ENCODE peak calls at places on chromosome 3, in nine cellular contexts. One of them, this sample, is unnamed.

GRCh38 chr3:102530443-102531195 is 95.8 kb downstream of the ZPLD1 start:
- DNase-seq in adrenal gland: no peak
- DNase-seq in fibroblast of lung: peak; percentile 52
- DNase-seq in transverse colon: no peak
- DNase-seq in A549: no peak
- DNase-seq in HFF-Myc: no peak
- DNase-seq in spleen: no peak
- DNase-seq in brain microvascular endothelial cell: peak; percentile 7
- DNase-seq in BJ: no peak
- DNase-seq in this sample: no peak

GRCh38 chr3:57030711-57031110 is 29.8 kb upstream of the SPATA12 start:
- DNase-seq in adrenal gland: peak; percentile 19
- DNase-seq in fibroblast of lung: no peak
- DNase-seq in transverse colon: peak; percentile 67
- DNase-seq in A549: no peak
- DNase-seq in HFF-Myc: no peak
- DNase-seq in spleen: no peak
- DNase-seq in brain microvascular endothelial cell: no peak
- DNase-seq in BJ: no peak
- DNase-seq in this sample: no peak

GRCh38 chr3:187040637-187041361 is 98.5 kb downstream of the RPL39L start:
- DNase-seq in adrenal gland: no peak
- DNase-seq in fibroblast of lung: peak; percentile 71
- DNase-seq in transverse colon: no peak
- DNase-seq in A549: no peak
- DNase-seq in HFF-Myc: peak; percentile 57
- DNase-seq in spleen: no peak
- DNase-seq in brain microvascular endothelial cell: peak; percentile 56
- DNase-seq in BJ: no peak
- DNase-seq in this sample: no peak

GRCh38 chr3:73055583-73056364 is 5.7 kb upstream of the EBLN2 start:
- DNase-seq in adrenal gland: no peak
- DNase-seq in fibroblast of lung: no peak
- DNase-seq in transverse colon: no peak
- DNase-seq in A549: no peak
- DNase-seq in HFF-Myc: no peak
- DNase-seq in spleen: no peak
- DNase-seq in brain microvascular endothelial cell: no peak
- DNase-seq in BJ: no peak
- DNase-seq in this sample: no peak

GRCh38 chr3:47133641-47134040 is 30.3 kb downstream of the SETD2 start:
- DNase-seq in adrenal gland: no peak
- DNase-seq in fibroblast of lung: no peak
- DNase-seq in transverse colon: no peak
- DNase-seq in A549: no peak
- DNase-seq in HFF-Myc: no peak
- DNase-seq in spleen: no peak
- DNase-seq in brain microvascular endothelial cell: no peak
- DNase-seq in BJ: no peak
- DNase-seq in this sample: no peak

GRCh38 chr3:25257026-25257425 is 171.0 kb upstream of the RARB start:
- DNase-seq in adrenal gland: no peak
- DNase-seq in fibroblast of lung: peak; percentile 89
- DNase-seq in transverse colon: no peak
- DNase-seq in A549: no peak
- DNase-seq in HFF-Myc: peak; percentile 49
- DNase-seq in spleen: no peak
- DNase-seq in brain microvascular endothelial cell: peak; percentile 62
- DNase-seq in BJ: peak; percentile 12
- DNase-seq in this sample: peak; percentile 91

GRCh38 chr3:150117076-150117475 is 146.4 kb upstream of the PFN2 start:
- DNase-seq in adrenal gland: no peak
- DNase-seq in fibroblast of lung: peak; percentile 36
- DNase-seq in transverse colon: no peak
- DNase-seq in A549: no peak
- DNase-seq in HFF-Myc: no peak
- DNase-seq in spleen: no peak
- DNase-seq in brain microvascular endothelial cell: no peak
- DNase-seq in BJ: no peak
- DNase-seq in this sample: no peak

GRCh38 chr3:8884630-8885290 is 78.5 kb downstream of the RAD18 start:
- DNase-seq in adrenal gland: no peak
- DNase-seq in fibroblast of lung: peak; percentile 80
- DNase-seq in transverse colon: no peak
- DNase-seq in A549: no peak
- DNase-seq in HFF-Myc: no peak
- DNase-seq in spleen: no peak
- DNase-seq in brain microvascular endothelial cell: no peak
- DNase-seq in BJ: no peak
- DNase-seq in this sample: no peak

GRCh38 chr3:11078826-11079520 is 75.3 kb upstream of the HRH1 start:
- DNase-seq in adrenal gland: no peak
- DNase-seq in fibroblast of lung: no peak
- DNase-seq in transverse colon: no peak
- DNase-seq in A549: no peak
- DNase-seq in HFF-Myc: no peak
- DNase-seq in spleen: no peak
- DNase-seq in brain microvascular endothelial cell: no peak
- DNase-seq in BJ: no peak
- DNase-seq in this sample: no peak

GRCh38 chr3:181383760-181384159 is 328.0 kb upstream of the SOX2 start:
- DNase-seq in adrenal gland: no peak
- DNase-seq in fibroblast of lung: no peak
- DNase-seq in transverse colon: no peak
- DNase-seq in A549: no peak
- DNase-seq in HFF-Myc: no peak
- DNase-seq in spleen: no peak
- DNase-seq in brain microvascular endothelial cell: no peak
- DNase-seq in BJ: no peak
- DNase-seq in this sample: no peak

GRCh38 chr3:172550347-172550943 is 27.2 kb upstream of the TNFSF10 start:
- DNase-seq in adrenal gland: no peak
- DNase-seq in fibroblast of lung: peak; percentile 97
- DNase-seq in transverse colon: no peak
- DNase-seq in A549: peak; percentile 15
- DNase-seq in HFF-Myc: peak; percentile 48
- DNase-seq in spleen: no peak
- DNase-seq in brain microvascular endothelial cell: peak; percentile 92
- DNase-seq in BJ: peak; percentile 43
- DNase-seq in this sample: no peak

GRCh38 chr3:3708769-3709115 is 90.5 kb upstream of the LRRN1 start:
- DNase-seq in adrenal gland: no peak
- DNase-seq in fibroblast of lung: no peak
- DNase-seq in transverse colon: no peak
- DNase-seq in A549: no peak
- DNase-seq in HFF-Myc: no peak
- DNase-seq in spleen: no peak
- DNase-seq in brain microvascular endothelial cell: no peak
- DNase-seq in BJ: no peak
- DNase-seq in this sample: no peak

GRCh38 chr3:63128380-63128779 is 149.7 kb upstream of the SYNPR start:
- DNase-seq in adrenal gland: no peak
- DNase-seq in fibroblast of lung: no peak
- DNase-seq in transverse colon: no peak
- DNase-seq in A549: no peak
- DNase-seq in HFF-Myc: no peak
- DNase-seq in spleen: no peak
- DNase-seq in brain microvascular endothelial cell: no peak
- DNase-seq in BJ: no peak
- DNase-seq in this sample: no peak

GRCh38 chr3:141360888-141361598 is 7.3 kb upstream of the ZBTB38 start:
- DNase-seq in adrenal gland: no peak
- DNase-seq in fibroblast of lung: peak; percentile 95
- DNase-seq in transverse colon: no peak
- DNase-seq in A549: peak; percentile 86
- DNase-seq in HFF-Myc: peak; percentile 77
- DNase-seq in spleen: no peak
- DNase-seq in brain microvascular endothelial cell: peak; percentile 96
- DNase-seq in BJ: peak; percentile 90
- DNase-seq in this sample: peak; percentile 80

GRCh38 chr3:8413337-8413926 is 88.2 kb upstream of the LMCD1 start:
- DNase-seq in adrenal gland: no peak
- DNase-seq in fibroblast of lung: peak; percentile 16
- DNase-seq in transverse colon: no peak
- DNase-seq in A549: no peak
- DNase-seq in HFF-Myc: no peak
- DNase-seq in spleen: no peak
- DNase-seq in brain microvascular endothelial cell: no peak
- DNase-seq in BJ: no peak
- DNase-seq in this sample: no peak

GRCh38 chr3:122091602-122092006 is 36.4 kb downstream of the CD86 start:
- DNase-seq in adrenal gland: no peak
- DNase-seq in fibroblast of lung: no peak
- DNase-seq in transverse colon: no peak
- DNase-seq in A549: no peak
- DNase-seq in HFF-Myc: no peak
- DNase-seq in spleen: no peak
- DNase-seq in brain microvascular endothelial cell: no peak
- DNase-seq in BJ: no peak
- DNase-seq in this sample: no peak

GRCh38 chr3:5186854-5187151 is 704 bp upstream of the EDEM1 start:
- DNase-seq in adrenal gland: no peak
- DNase-seq in fibroblast of lung: peak; percentile 62
- DNase-seq in transverse colon: no peak
- DNase-seq in A549: no peak
- DNase-seq in HFF-Myc: no peak
- DNase-seq in spleen: no peak
- DNase-seq in brain microvascular endothelial cell: no peak
- DNase-seq in BJ: no peak
- DNase-seq in this sample: no peak

GRCh38 chr3:97817965-97818364 is 3.8 kb upstream of the CRYBG3 start:
- DNase-seq in adrenal gland: no peak
- DNase-seq in fibroblast of lung: no peak
- DNase-seq in transverse colon: no peak
- DNase-seq in A549: no peak
- DNase-seq in HFF-Myc: no peak
- DNase-seq in spleen: no peak
- DNase-seq in brain microvascular endothelial cell: no peak
- DNase-seq in BJ: no peak
- DNase-seq in this sample: no peak

GRCh38 chr3:146326875-146327543 is 76.1 kb upstream of the PLSCR4 start:
- DNase-seq in adrenal gland: peak; percentile 51
- DNase-seq in fibroblast of lung: peak; percentile 61
- DNase-seq in transverse colon: peak; percentile 49
- DNase-seq in A549: peak; percentile 31
- DNase-seq in HFF-Myc: peak; percentile 39
- DNase-seq in spleen: no peak
- DNase-seq in brain microvascular endothelial cell: peak; percentile 60
- DNase-seq in BJ: peak; percentile 18
- DNase-seq in this sample: peak; percentile 70

GRCh38 chr3:189192725-189193124 is 21.0 kb downstream of the TPRG1 start:
- DNase-seq in adrenal gland: no peak
- DNase-seq in fibroblast of lung: no peak
- DNase-seq in transverse colon: no peak
- DNase-seq in A549: no peak
- DNase-seq in HFF-Myc: no peak
- DNase-seq in spleen: no peak
- DNase-seq in brain microvascular endothelial cell: no peak
- DNase-seq in BJ: no peak
- DNase-seq in this sample: no peak

DNA sequence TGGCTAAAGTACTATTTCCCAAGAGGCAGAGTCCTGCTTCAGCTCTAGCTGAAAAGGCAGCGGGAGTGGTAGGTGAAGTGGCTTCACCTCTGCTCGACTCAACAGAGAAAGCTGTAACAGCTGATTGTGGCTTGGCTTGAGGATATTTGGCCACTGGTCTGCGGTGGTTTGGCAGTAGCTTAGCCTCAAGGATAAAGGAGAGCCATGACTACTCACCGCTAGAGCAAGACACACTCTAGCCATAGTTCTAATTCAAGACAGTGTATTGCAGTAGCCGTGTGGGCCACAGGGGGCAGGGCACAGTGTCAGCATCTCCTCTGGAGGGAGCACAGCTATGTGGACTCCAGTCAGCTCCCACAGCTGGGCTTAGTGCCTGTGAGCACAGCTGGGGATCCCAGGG is 23.5 kb downstream of the TPRG1 start:
- DNase-seq in adrenal gland: no peak
- DNase-seq in fibroblast of lung: peak; percentile 19
- DNase-seq in transverse colon: no peak
- DNase-seq in A549: no peak
- DNase-seq in HFF-Myc: no peak
- DNase-seq in spleen: no peak
- DNase-seq in brain microvascular endothelial cell: no peak
- DNase-seq in BJ: no peak
- DNase-seq in this sample: no peak
- TF ChIP-seq CTCF in adrenal gland: no peak
- TF ChIP-seq CTCF in fibroblast of lung: peak; percentile 5
- TF ChIP-seq CTCF in transverse colon: peak; percentile 14
- TF ChIP-seq CTCF in A549: no peak
- TF ChIP-seq CTCF in HFF-Myc: peak; percentile 33
- TF ChIP-seq CTCF in spleen: no peak
- TF ChIP-seq CTCF in brain microvascular endothelial cell: peak; percentile 52
- TF ChIP-seq CTCF in BJ: no peak
- TF ChIP-seq CTCF in this sample: peak; percentile 11

DNA sequence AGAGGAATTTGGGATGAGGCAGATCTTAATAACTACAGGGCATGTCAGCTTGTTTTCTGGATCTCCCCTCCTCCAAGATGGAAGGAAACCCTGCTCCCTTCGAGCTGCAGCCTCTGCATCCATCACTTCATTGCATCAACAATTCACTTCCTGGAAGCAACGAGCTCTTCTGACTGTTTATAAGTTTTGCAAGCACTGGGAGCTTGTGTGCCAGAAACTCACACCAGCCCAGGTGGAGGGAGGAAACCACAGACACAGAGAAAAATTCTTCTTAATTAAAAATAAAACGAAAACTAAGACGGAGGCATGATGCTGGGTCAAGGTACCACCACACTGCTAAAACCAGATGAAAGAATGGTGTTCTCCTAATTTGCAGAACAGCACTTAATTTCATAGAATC is 10.6 kb downstream of the LRIG1 start:
- DNase-seq in adrenal gland: no peak
- DNase-seq in fibroblast of lung: peak; percentile 70
- DNase-seq in transverse colon: peak; percentile 39
- DNase-seq in A549: no peak
- DNase-seq in HFF-Myc: no peak
- DNase-seq in spleen: no peak
- DNase-seq in brain microvascular endothelial cell: no peak
- DNase-seq in BJ: no peak
- DNase-seq in this sample: no peak
- H3K4me3 ChIP-seq in adrenal gland: no peak overlapping the region
- H3K4me3 ChIP-seq in fibroblast of lung: peak overlapping the region; percentile 15
- H3K4me3 ChIP-seq in transverse colon: no peak overlapping the region
- H3K4me3 ChIP-seq in A549: no peak overlapping the region
- H3K4me3 ChIP-seq in HFF-Myc: no peak overlapping the region
- H3K4me3 ChIP-seq in spleen: no peak overlapping the region
- H3K4me3 ChIP-seq in brain microvascular endothelial cell: no peak overlapping the region
- H3K4me3 ChIP-seq in BJ: no peak overlapping the region
- H3K4me3 ChIP-seq in this sample: no peak overlapping the region

GRCh38 chr3:188202358-188203138 is 48.6 kb downstream of the LPP start:
- DNase-seq in adrenal gland: no peak
- DNase-seq in fibroblast of lung: no peak
- DNase-seq in transverse colon: no peak
- DNase-seq in A549: peak; percentile 29
- DNase-seq in HFF-Myc: no peak
- DNase-seq in spleen: no peak
- DNase-seq in brain microvascular endothelial cell: no peak
- DNase-seq in BJ: no peak
- DNase-seq in this sample: no peak
- TF ChIP-seq CTCF in adrenal gland: peak; percentile 23
- TF ChIP-seq CTCF in fibroblast of lung: no peak
- TF ChIP-seq CTCF in transverse colon: no peak
- TF ChIP-seq CTCF in A549: no peak
- TF ChIP-seq CTCF in HFF-Myc: peak; percentile 3
- TF ChIP-seq CTCF in spleen: no peak
- TF ChIP-seq CTCF in brain microvascular endothelial cell: peak; percentile 8
- TF ChIP-seq CTCF in BJ: no peak
- TF ChIP-seq CTCF in this sample: no peak

GRCh38 chr3:133467780-133468179 is 67.9 kb downstream of the BFSP2 start:
- DNase-seq in adrenal gland: no peak
- DNase-seq in fibroblast of lung: no peak
- DNase-seq in transverse colon: no peak
- DNase-seq in A549: no peak
- DNase-seq in HFF-Myc: no peak
- DNase-seq in spleen: no peak
- DNase-seq in brain microvascular endothelial cell: no peak
- DNase-seq in BJ: no peak
- DNase-seq in this sample: no peak
- H3K4me3 ChIP-seq in adrenal gland: no peak overlapping the region
- H3K4me3 ChIP-seq in fibroblast of lung: no peak overlapping the region
- H3K4me3 ChIP-seq in transverse colon: no peak overlapping the region
- H3K4me3 ChIP-seq in A549: no peak overlapping the region
- H3K4me3 ChIP-seq in HFF-Myc: no peak overlapping the region
- H3K4me3 ChIP-seq in spleen: no peak overlapping the region
- H3K4me3 ChIP-seq in brain microvascular endothelial cell: no peak overlapping the region
- H3K4me3 ChIP-seq in BJ: no peak overlapping the region
- H3K4me3 ChIP-seq in this sample: no peak overlapping the region